ENCODE peak calls at places on chromosomes 4 and X, in eight cellular contexts. A is Karpas-422, W is endothelial cell of umbilical vein, K is cardiac muscle cell, R is mucosa of descending colon, H is esophagus muscularis mucosa, T is tibial artery, G is testis. N is an unnamed sample.

GRCh38 chrX:138073626-138074025 is 507.7 kb downstream of the ZIC3 start:
- DNase-seq in W (no peak), A (no peak), K (no peak), G (no peak), R (no peak), T (no peak), H (no peak), N (no peak)

GRCh38 chrX:136162827-136163427 is 15.6 kb downstream of the FHL1 start:
- DNase-seq in T (no peak), H (no peak), A (peak; percentile 68), K (peak; percentile 60), W (peak; percentile 59), R (no peak), G (peak; percentile 36), N (peak; percentile 74)

GRCh38 chr4:101136373-101137370 is 210.7 kb downstream of the PPP3CA start:
- DNase-seq in A (no peak), K (no peak), T (no peak), W (no peak), G (no peak), R (no peak), H (no peak), N (no peak)

GRCh38 chrX:27600686-27601085 is 10.5 kb downstream of the DCAF8L2 start:
- DNase-seq in A (no peak), T (no peak), R (no peak), W (peak; percentile 65), K (no peak), G (no peak), H (no peak), N (no peak)

GRCh38 chr4:164542431-164542830 is 211.5 kb upstream of the SMIM31 start:
- DNase-seq in H (no peak), T (no peak), W (no peak), R (no peak), G (no peak), A (no peak), K (no peak), N (no peak)

GRCh38 chr4:173546776-173547175 is 16.7 kb upstream of the HAND2 start:
- DNase-seq in H (no peak), G (no peak), R (no peak), T (no peak), A (no peak), K (no peak), W (no peak), N (no peak)

GRCh38 chr4:38983756-38984647 is 48.2 kb downstream of the TMEM156 start:
- DNase-seq in T (no peak), K (peak; percentile 30), R (no peak), A (no peak), W (no peak), H (no peak), G (no peak), N (no peak)

GRCh38 chrX:53831662-53832635 is 145.4 kb upstream of the HUWE1 start:
- DNase-seq in K (peak; percentile 23), H (no peak), R (no peak), A (peak; percentile 73), W (peak; percentile 44), T (no peak), G (peak; percentile 42), N (no peak)

GRCh38 chr4:85933306-85933640 is 426.6 kb downstream of the MAPK10 start:
- DNase-seq in R (no peak), T (no peak), G (no peak), A (no peak), H (no peak), K (no peak), W (no peak), N (no peak)

GRCh38 chrX:72273718-72274117 is 3.3 kb downstream of the RPS4X start:
- DNase-seq in W (no peak), H (no peak), G (no peak), A (no peak), R (no peak), T (no peak), K (no peak), N (no peak)

GRCh38 chr4:75002381-75002780 is 69.5 kb downstream of the PARM1 start:
- DNase-seq in K (no peak), T (no peak), R (no peak), H (no peak), G (no peak), A (no peak), W (no peak), N (no peak)

GRCh38 chr4:89134775-89135319 is 23.5 kb downstream of the TIGD2 start:
- DNase-seq in R (no peak), W (peak; percentile 68), G (peak; percentile 69), T (no peak), H (no peak), K (peak; percentile 94), A (no peak), N (no peak)

GRCh38 chr4:21512351-21512750 is 436.2 kb downstream of the KCNIP4 start:
- DNase-seq in G (peak; percentile 17), R (no peak), W (peak; percentile 71), T (no peak), K (peak; percentile 66), A (peak; percentile 74), H (no peak), N (no peak)

GRCh38 chr4:23348789-23349498 is 540.9 kb downstream of the PPARGC1A start:
- DNase-seq in W (no peak), H (no peak), K (no peak), R (no peak), G (no peak), T (no peak), A (no peak), N (no peak)

GRCh38 chr4:139595989-139596679 is 40.1 kb upstream of the SETD7 start:
- DNase-seq in K (peak; percentile 33), A (no peak), R (no peak), W (no peak), H (no peak), G (no peak), T (peak; percentile 70), N (peak; percentile 84)

GRCh38 chrX:105564536-105564935 is 257.8 kb upstream of the NRK start:
- DNase-seq in H (no peak), R (no peak), A (no peak), K (peak; percentile 84), G (no peak), T (no peak), W (no peak), N (no peak)

GRCh38 chrX:65924938-65925507 is 114.9 kb downstream of the VSIG4 start:
- DNase-seq in A (no peak), W (no peak), H (no peak), T (no peak), R (no peak), K (no peak), G (no peak), N (no peak)

GRCh38 chrX:43239356-43239755 is 416.7 kb upstream of the MAOA start:
- DNase-seq in R (no peak), W (no peak), H (no peak), G (no peak), T (no peak), A (no peak), K (no peak), N (no peak)

GRCh38 chr4:99362768-99363167 is 10.2 kb upstream of the ADH1C start:
- DNase-seq in T (no peak), R (no peak), H (no peak), W (no peak), G (no peak), A (no peak), K (no peak), N (no peak)

GRCh38 chr4:74055096-74055495 is 16.6 kb upstream of the CXCL3 start:
- DNase-seq in A (no peak), H (no peak), R (no peak), W (no peak), G (no peak), T (no peak), K (no peak), N (no peak)

GRCh38 chr4:924107-925096 is 7.7 kb downstream of the GAK start:
- DNase-seq in W (peak; percentile 38), R (peak; percentile 55), T (no peak), K (peak; percentile 35), G (no peak), H (no peak), A (no peak), N (no peak)

GRCh38 chr4:155658665-155659064 is 8.0 kb upstream of the GUCY1A1 start:
- DNase-seq in T (no peak), H (no peak), A (no peak), W (no peak), G (no peak), R (no peak), K (no peak), N (no peak)
- H3K4me1 ChIP-seq in T (peaks cover 6% of the 10 kb centered on the region), H (peaks cover 21% of the 10 kb centered on the region), A (peaks cover 56% of the 10 kb centered on the region), W (no peaks in the 10 kb centered on the region), G (no peaks in the 10 kb centered on the region), R (no peaks in the 10 kb centered on the region), K (peaks cover 9% of the 10 kb centered on the region), N (peaks cover 10% of the 10 kb centered on the region)

DNA sequence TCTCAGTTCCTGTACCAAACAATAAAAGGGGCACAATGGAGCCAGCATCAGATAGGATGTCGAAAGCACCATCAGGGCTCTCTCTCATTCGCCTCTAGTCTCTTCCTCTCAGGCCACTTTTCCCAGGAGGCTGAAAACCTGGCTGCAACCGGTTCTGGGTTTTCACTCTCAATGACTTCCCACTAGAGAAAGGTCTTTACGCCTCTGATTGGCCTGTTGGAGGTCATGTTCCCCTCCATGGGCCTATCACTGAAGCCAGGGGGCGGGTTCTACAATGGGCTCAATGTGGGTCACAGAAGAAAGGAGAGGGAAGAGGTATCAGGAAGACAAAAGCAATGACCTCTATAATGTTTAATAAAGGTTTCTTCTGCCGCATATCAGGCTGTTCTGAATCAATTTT is 29.3 kb downstream of the ZNF827 start:
- DNase-seq in G (peak; percentile 87), T (no peak), K (peak; percentile 48), R (peak; percentile 85), W (no peak), H (no peak), A (peak; percentile 89), N (peak; percentile 85)
- H3K4me3 ChIP-seq in G (peak overlapping the region; percentile 45), T (peak overlapping the region; percentile 17), K (no peak overlapping the region), R (no peak overlapping the region), W (no peak overlapping the region), H (peak overlapping the region; percentile 42), A (no peak overlapping the region), N (peak overlapping the region; percentile 26)

DNA sequence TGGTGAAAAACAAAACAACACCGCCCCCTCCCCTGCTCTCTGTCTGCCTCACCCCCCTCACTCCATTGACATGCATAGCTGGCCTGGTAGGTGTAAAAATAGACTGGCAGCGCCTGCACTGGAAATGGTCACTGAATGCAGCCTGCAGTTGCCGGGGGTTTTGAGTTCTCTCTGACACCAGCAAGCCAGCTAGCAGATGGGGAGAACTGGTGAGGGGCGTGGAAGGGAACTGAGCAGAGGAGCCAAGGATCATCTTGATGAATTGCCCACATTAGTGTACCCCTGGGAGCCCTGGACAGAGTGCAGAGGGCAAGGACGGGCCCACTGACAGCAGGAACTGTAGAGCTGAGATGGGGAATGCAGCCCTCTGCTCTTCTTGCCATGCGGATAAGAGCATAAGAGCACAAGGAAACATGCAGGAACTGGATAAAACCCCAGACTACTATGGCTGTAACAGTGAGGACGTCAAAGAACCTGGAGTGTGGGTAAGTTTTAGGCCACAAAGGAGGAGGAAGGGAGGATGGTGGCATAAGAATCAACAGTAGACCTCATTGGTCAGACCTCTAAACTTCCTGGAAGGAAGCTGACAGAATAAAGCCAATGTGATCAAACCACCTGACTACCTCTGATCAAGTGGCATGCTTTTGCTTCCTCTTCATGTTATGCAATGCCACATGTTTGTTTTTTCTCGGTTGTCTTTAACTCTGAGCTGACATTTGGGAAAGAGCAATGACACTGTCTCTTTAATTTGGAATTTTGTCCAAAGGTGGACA is 96.3 kb downstream of the ANK2 start:
- DNase-seq in T (no peak), K (no peak), H (no peak), R (no peak), G (no peak), A (no peak), W (no peak), N (no peak)
- H3K4me1 ChIP-seq in T (no peaks in the 10 kb centered on the region), K (peaks cover 37% of the 10 kb centered on the region), H (peaks cover 13% of the 10 kb centered on the region), R (no peaks in the 10 kb centered on the region), G (peaks cover 5% of the 10 kb centered on the region), A (no peaks in the 10 kb centered on the region), W (no peaks in the 10 kb centered on the region), N (peaks cover 38% of the 10 kb centered on the region)

GRCh38 chr4:25956260-25956659 is 42.2 kb downstream of the SMIM20 start:
- DNase-seq in T (no peak), W (no peak), R (no peak), A (no peak), G (no peak), K (no peak), H (no peak), N (no peak)
- H3K4me3 ChIP-seq in T (no peak overlapping the region), W (no peak overlapping the region), R (no peak overlapping the region), A (no peak overlapping the region), G (no peak overlapping the region), K (no peak overlapping the region), H (no peak overlapping the region), N (no peak overlapping the region)

N was measured in right atrium auricular region.